ENCODE peak calls at places on chromosomes 16 and 17, in four cellular contexts. H, L, C and X are unnamed samples.

GRCh38 chr16:78740269-78740668 is 640.8 kb downstream of the WWOX start:
- DNase-seq in H (no peak), L (no peak), C (no peak), X (no peak)

GRCh38 chr17:44001461-44001920 is 2.9 kb upstream of the NAGS start:
- DNase-seq in H (no peak), L (peak; percentile 59), C (no peak), X (no peak)

GRCh38 chr17:78135858-78136500 is 5.4 kb downstream of the TMC8 start:
- DNase-seq in H (no peak), L (no peak), C (no peak), X (no peak)

GRCh38 chr17:42709561-42709960 is 27.2 kb downstream of the CNTNAP1 start:
- DNase-seq in H (no peak), L (no peak), C (no peak), X (no peak)

GRCh38 chr17:33121272-33121671 is 129.6 kb downstream of the SPACA3 start:
- DNase-seq in H (no peak), L (no peak), C (no peak), X (no peak)

GRCh38 chr17:73201215-73202069 is 8.6 kb downstream of the COG1 start:
- DNase-seq in H (no peak), L (peak; percentile 64), C (no peak), X (no peak)

GRCh38 chr16:27792486-27793275 is 242.7 kb downstream of the KATNIP start:
- DNase-seq in H (no peak), L (no peak), C (no peak), X (no peak)

GRCh38 chr17:11908711-11909146 is 88.5 kb downstream of the ZNF18 start:
- DNase-seq in H (no peak), L (no peak), C (no peak), X (no peak)

GRCh38 chr16:54817432-54817831 is 113.2 kb upstream of the IRX5 start:
- DNase-seq in H (no peak), L (peak; percentile 4), C (no peak), X (peak; percentile 24)